ENCODE peak calls at places on chromosome 22, in four cellular contexts. One of them, this sample, is unnamed.

GRCh38 chr22:22519591-22519990 is 479 bp downstream of the ZNF280A start:
- DNase-seq in IMR-90: no peak
- DNase-seq in SK-N-SH: no peak
- DNase-seq in HepG2: peak
- DNase-seq in this sample: peak

GRCh38 chr22:23163665-23164064 is 16.6 kb upstream of the BCR start:
- DNase-seq in IMR-90: no peak
- DNase-seq in SK-N-SH: no peak
- DNase-seq in HepG2: no peak
- DNase-seq in this sample: no peak

GRCh38 chr22:45918455-45919370 is 58.2 kb downstream of the WNT7B start:
- DNase-seq in IMR-90: no peak
- DNase-seq in HepG2: no peak
- DNase-seq in SK-N-SH: peak
- DNase-seq in this sample: peak

GRCh38 chr22:21990449-21991308 is 8.1 kb upstream of the TOP3B start:
- DNase-seq in IMR-90: no peak
- DNase-seq in SK-N-SH: no peak
- DNase-seq in HepG2: no peak
- DNase-seq in this sample: no peak

GRCh38 chr22:20488946-20489345 is 6.6 kb downstream of the KLHL22 start:
- DNase-seq in IMR-90: no peak
- DNase-seq in HepG2: no peak
- DNase-seq in SK-N-SH: no peak
- DNase-seq in this sample: no peak

GRCh38 chr22:45931042-45931441 is 45.9 kb downstream of the WNT7B start:
- DNase-seq in IMR-90: no peak
- DNase-seq in HepG2: no peak
- DNase-seq in SK-N-SH: no peak
- DNase-seq in this sample: no peak

GRCh38 chr22:22748756-22749155 is 104.3 kb downstream of the GGTLC2 start:
- DNase-seq in HepG2: no peak
- DNase-seq in IMR-90: no peak
- DNase-seq in SK-N-SH: no peak
- DNase-seq in this sample: no peak

GRCh38 chr22:40819741-40820140 is 595 bp upstream of the SLC25A17 start:
- DNase-seq in HepG2: no peak
- DNase-seq in IMR-90: peak
- DNase-seq in SK-N-SH: peak
- DNase-seq in this sample: no peak

GRCh38 chr22:27438271-27438980 is 363.1 kb downstream of the MN1 start:
- DNase-seq in HepG2: no peak
- DNase-seq in IMR-90: peak
- DNase-seq in SK-N-SH: peak
- DNase-seq in this sample: no peak

GRCh38 chr22:39188809-39189208 is 36.3 kb upstream of the CBX7 start:
- DNase-seq in SK-N-SH: no peak
- DNase-seq in HepG2: no peak
- DNase-seq in IMR-90: no peak
- DNase-seq in this sample: no peak

GRCh38 chr22:46967445-46968358 is 205.3 kb downstream of the TBC1D22A start:
- DNase-seq in SK-N-SH: no peak
- DNase-seq in IMR-90: no peak
- DNase-seq in HepG2: no peak
- DNase-seq in this sample: no peak

GRCh38 chr22:30224161-30224857 is 22.2 kb downstream of the LIF start:
- DNase-seq in SK-N-SH: no peak
- DNase-seq in HepG2: no peak
- DNase-seq in IMR-90: no peak
- DNase-seq in this sample: peak

GRCh38 chr22:33492210-33492651 is 428.0 kb downstream of the LARGE1 start:
- DNase-seq in SK-N-SH: peak
- DNase-seq in HepG2: peak
- DNase-seq in IMR-90: no peak
- DNase-seq in this sample: no peak

GRCh38 chr22:46483353-46483752 is 54.1 kb downstream of the CELSR1 start:
- DNase-seq in HepG2: no peak
- DNase-seq in SK-N-SH: no peak
- DNase-seq in IMR-90: no peak
- DNase-seq in this sample: no peak

GRCh38 chr22:41996826-41997225 is 1.8 kb upstream of the WBP2NL start:
- DNase-seq in SK-N-SH: no peak
- DNase-seq in IMR-90: no peak
- DNase-seq in HepG2: no peak
- DNase-seq in this sample: no peak

GRCh38 chr22:35631597-35631996 is 14.5 kb upstream of the MB start:
- DNase-seq in IMR-90: no peak
- DNase-seq in HepG2: peak
- DNase-seq in SK-N-SH: peak
- DNase-seq in this sample: peak

GRCh38 chr22:45208993-45209838 is 31.5 kb downstream of the KIAA0930 start:
- DNase-seq in IMR-90: peak
- DNase-seq in SK-N-SH: peak
- DNase-seq in HepG2: no peak
- DNase-seq in this sample: peak

GRCh38 chr22:39234157-39234793 is 10.5 kb downstream of the PDGFB start:
- DNase-seq in SK-N-SH: no peak
- DNase-seq in IMR-90: no peak
- DNase-seq in HepG2: no peak
- DNase-seq in this sample: no peak

GRCh38 chr22:17106785-17107546 is 14.2 kb downstream of the TMEM121B start:
- DNase-seq in IMR-90: no peak
- DNase-seq in SK-N-SH: no peak
- DNase-seq in HepG2: no peak
- DNase-seq in this sample: no peak
- TF ChIP-seq SMC3 in IMR-90: no peak
- TF ChIP-seq SMC3 in SK-N-SH: no peak
- TF ChIP-seq SMC3 in HepG2: no peak
- TF ChIP-seq SMC3 in this sample: no peak

DNA sequence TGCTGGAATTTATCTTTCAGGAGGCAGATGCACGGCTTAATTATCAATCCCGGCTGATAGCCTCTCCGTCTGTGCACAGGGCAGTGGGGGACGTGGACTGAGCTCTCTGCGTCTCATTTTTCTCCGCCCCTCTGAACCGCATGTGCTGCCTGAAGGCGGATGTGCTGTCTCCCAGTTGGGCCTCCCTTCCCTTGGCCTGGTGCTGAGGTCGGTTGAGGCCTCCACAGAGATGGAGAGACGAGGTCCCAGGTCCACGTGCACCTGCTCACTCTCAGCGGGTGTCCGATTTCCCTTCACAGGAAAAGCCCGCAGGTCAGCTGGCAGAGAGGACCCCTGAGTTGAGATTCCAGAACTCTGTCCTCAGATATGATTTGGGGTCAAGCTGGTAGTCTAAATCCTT is 846.0 kb downstream of the BRD1 start:
- DNase-seq in HepG2: no peak
- DNase-seq in IMR-90: no peak
- DNase-seq in SK-N-SH: no peak
- DNase-seq in this sample: no peak
- TF ChIP-seq SMC3 in HepG2: no peak
- TF ChIP-seq SMC3 in IMR-90: no peak
- TF ChIP-seq SMC3 in SK-N-SH: no peak
- TF ChIP-seq SMC3 in this sample: no peak

DNA sequence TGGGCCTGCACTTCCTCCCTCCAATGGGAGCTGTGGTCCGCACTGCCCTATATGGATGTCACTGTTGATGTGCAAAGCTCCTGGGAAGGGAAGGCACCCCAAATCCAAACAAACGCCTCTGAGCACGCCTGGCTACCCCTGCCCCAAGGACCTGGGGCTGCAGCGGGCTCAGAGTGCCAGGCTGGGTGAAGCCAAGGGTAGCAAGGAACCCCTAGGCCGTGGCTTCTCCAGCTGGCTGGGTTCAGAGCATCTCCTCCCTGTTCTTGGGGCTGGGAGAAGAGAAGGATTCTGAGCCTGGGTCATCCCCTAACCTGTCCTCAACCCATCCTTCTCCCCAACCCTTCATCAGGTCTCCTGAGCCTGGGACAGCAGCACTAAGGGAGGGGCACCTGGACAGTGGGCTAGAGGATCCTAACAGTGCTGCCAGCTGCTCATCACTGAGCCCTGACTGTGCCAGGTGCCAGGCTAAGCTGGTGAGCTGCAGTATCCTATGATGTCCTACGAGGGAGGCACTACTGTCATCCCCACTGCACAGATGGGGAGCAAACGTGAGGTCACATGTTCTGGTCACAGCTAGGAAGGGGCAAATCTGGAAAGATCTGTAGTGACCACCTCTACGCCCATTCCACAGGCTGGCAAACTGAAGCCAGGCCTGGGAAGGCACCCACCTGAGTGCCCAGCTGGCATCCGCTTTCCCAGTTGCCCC is 3.0 kb downstream of the SSTR3 start:
- DNase-seq in IMR-90: no peak
- DNase-seq in HepG2: no peak
- DNase-seq in SK-N-SH: peak
- DNase-seq in this sample: no peak
- TF ChIP-seq SMC3 in IMR-90: no peak
- TF ChIP-seq SMC3 in HepG2: no peak
- TF ChIP-seq SMC3 in SK-N-SH: no peak
- TF ChIP-seq SMC3 in this sample: no peak

GRCh38 chr22:50612168-50612714 is 11.6 kb downstream of the MAPK8IP2 start:
- DNase-seq in HepG2: no peak
- DNase-seq in SK-N-SH: peak
- DNase-seq in IMR-90: no peak
- DNase-seq in this sample: no peak
- TF ChIP-seq SMC3 in HepG2: no peak
- TF ChIP-seq SMC3 in SK-N-SH: no peak
- TF ChIP-seq SMC3 in IMR-90: no peak
- TF ChIP-seq SMC3 in this sample: no peak

This sample was measured in A549.